ENCODE peak calls at places on chromosomes 13 and 19, in six cellular contexts. Q, G, E, W, V and J are unnamed samples.

GRCh38 chr19:7348587-7349230 is at the start of gene ARHGEF18:
- DNase-seq in Q (peak; percentile 8), G (peak; percentile 26), E (no peak), W (peak; percentile 88), V (no peak), J (peak; percentile 24)

GRCh38 chr19:28290963-28291657 is 921.8 kb downstream of the UQCRFS1 start:
- DNase-seq in Q (no peak), G (no peak), E (no peak), W (no peak), V (no peak), J (no peak)

GRCh38 chr19:44072543-44073401 is 813 bp downstream of the ZNF284 start:
- DNase-seq in Q (no peak), G (no peak), E (no peak), W (no peak), V (peak; percentile 1), J (no peak)

GRCh38 chr13:21458457-21458815 is 667 bp downstream of the ZDHHC20 start:
- DNase-seq in Q (peak; percentile 16), G (peak; percentile 34), E (no peak), W (peak; percentile 87), V (peak; percentile 57), J (peak; percentile 55)

GRCh38 chr19:16861875-16862274 is 26.9 kb upstream of the F2RL3 start:
- DNase-seq in Q (no peak), G (no peak), E (no peak), W (peak; percentile 4), V (no peak), J (no peak)

GRCh38 chr13:75587679-75588078 is 38.1 kb downstream of the UCHL3 start:
- DNase-seq in Q (no peak), G (no peak), E (peak; percentile 4), W (no peak), V (no peak), J (no peak)

GRCh38 chr13:65762015-65762414 is 1468.1 kb downstream of the PCDH9 start:
- DNase-seq in Q (no peak), G (no peak), E (no peak), W (no peak), V (no peak), J (no peak)

GRCh38 chr19:50402544-50403301 is 16.0 kb upstream of the SPIB start:
- DNase-seq in Q (no peak), G (no peak), E (no peak), W (no peak), V (no peak), J (no peak)

GRCh38 chr13:58032676-58033440 is 401.3 kb downstream of the PCDH17 start:
- DNase-seq in Q (no peak), G (no peak), E (no peak), W (no peak), V (no peak), J (no peak)

GRCh38 chr19:48481846-48482639 is 12.9 kb downstream of the CYTH2 start:
- DNase-seq in Q (no peak), G (no peak), E (no peak), W (no peak), V (no peak), J (no peak)

GRCh38 chr13:73698859-73699258 is 435.3 kb downstream of the KLF12 start:
- DNase-seq in Q (no peak), G (no peak), E (peak; percentile 44), W (no peak), V (no peak), J (no peak)

GRCh38 chr13:98267080-98267912 is 90.2 kb upstream of the RNF113B start:
- DNase-seq in Q (no peak), G (no peak), E (peak; percentile 79), W (no peak), V (no peak), J (no peak)

GRCh38 chr13:76512676-76513277 is 373.4 kb downstream of the KCTD12 start:
- DNase-seq in Q (no peak), G (no peak), E (peak; percentile 97), W (no peak), V (peak; percentile 87), J (no peak)

GRCh38 chr13:29193083-29193482 is 372.9 kb downstream of the MTUS2 start:
- DNase-seq in Q (no peak), G (no peak), E (no peak), W (no peak), V (no peak), J (no peak)

GRCh38 chr13:111177803-111178389 is 62.8 kb downstream of the ARHGEF7 start:
- DNase-seq in Q (no peak), G (no peak), E (peak; percentile 81), W (no peak), V (no peak), J (no peak)

GRCh38 chr19:494171-495046 is 1.9 kb upstream of the MADCAM1 start:
- DNase-seq in Q (no peak), G (no peak), E (no peak), W (peak; percentile 72), V (no peak), J (no peak)

GRCh38 chr13:28590450-28590849 is 68.5 kb upstream of the POMP start:
- DNase-seq in Q (no peak), G (no peak), E (no peak), W (no peak), V (no peak), J (no peak)

GRCh38 chr19:18401580-18402112 is 4.2 kb upstream of the LRRC25 start:
- DNase-seq in Q (no peak), G (no peak), E (peak; percentile 69), W (no peak), V (peak; percentile 62), J (no peak)

GRCh38 chr13:111033172-111034133 is 81.7 kb upstream of the ARHGEF7 start:
- DNase-seq in Q (no peak), G (no peak), E (no peak), W (no peak), V (peak; percentile 18), J (no peak)